ENCODE peak calls at places on chromosomes 13 and 19, in four cellular contexts. One of them, this sample, is unnamed. For H3K4me1 and H3K9me3, the result is how much of the 10 kb centered on the place peaks cover.

GRCh38 chr13:94419304-94419943 is 60.1 kb downstream of the DCT start:
- DNase-seq in neural progenitor cell: no peak
- DNase-seq in tibial artery: no peak
- DNase-seq in left lung: no peak
- DNase-seq in this sample: no peak

GRCh38 chr13:94886191-94886590 is 173.8 kb upstream of the SOX21 start:
- DNase-seq in neural progenitor cell: peak
- DNase-seq in tibial artery: no peak
- DNase-seq in left lung: no peak
- DNase-seq in this sample: no peak

GRCh38 chr13:25874907-25875306 is 176.9 kb downstream of the SHISA2 start:
- DNase-seq in neural progenitor cell: no peak
- DNase-seq in tibial artery: no peak
- DNase-seq in left lung: no peak
- DNase-seq in this sample: no peak

GRCh38 chr13:51534075-51534817 is 50.0 kb upstream of the WDFY2 start:
- DNase-seq in neural progenitor cell: no peak
- DNase-seq in tibial artery: peak
- DNase-seq in left lung: peak
- DNase-seq in this sample: peak

GRCh38 chr13:99034333-99035085 is 56.6 kb upstream of the DOCK9 start:
- DNase-seq in neural progenitor cell: no peak
- DNase-seq in tibial artery: no peak
- DNase-seq in left lung: no peak
- DNase-seq in this sample: no peak

GRCh38 chr19:10422846-10423245 is 2.5 kb downstream of the PDE4A start:
- DNase-seq in neural progenitor cell: no peak
- DNase-seq in tibial artery: no peak
- DNase-seq in left lung: no peak
- DNase-seq in this sample: no peak

GRCh38 chr13:78247362-78247761 is 328.7 kb upstream of the EDNRB start:
- DNase-seq in neural progenitor cell: no peak
- DNase-seq in tibial artery: no peak
- DNase-seq in left lung: no peak
- DNase-seq in this sample: no peak

GRCh38 chr13:98468352-98468751 is 108.6 kb downstream of the STK24 start:
- DNase-seq in neural progenitor cell: no peak
- DNase-seq in tibial artery: no peak
- DNase-seq in left lung: no peak
- DNase-seq in this sample: no peak

GRCh38 chr13:112958127-112958989 is 10.7 kb upstream of the MCF2L start:
- DNase-seq in neural progenitor cell: no peak
- DNase-seq in tibial artery: no peak
- DNase-seq in left lung: no peak
- DNase-seq in this sample: no peak

GRCh38 chr19:15251010-15251748 is 18.9 kb upstream of the EPHX3 start:
- DNase-seq in neural progenitor cell: no peak
- DNase-seq in tibial artery: peak
- DNase-seq in left lung: no peak
- DNase-seq in this sample: peak

GRCh38 chr19:6616011-6616410 is 25.1 kb upstream of the CD70 start:
- DNase-seq in neural progenitor cell: no peak
- DNase-seq in tibial artery: no peak
- DNase-seq in left lung: no peak
- DNase-seq in this sample: no peak

GRCh38 chr13:28492527-28493367 is 2.2 kb downstream of the FLT1 start:
- DNase-seq in neural progenitor cell: peak
- DNase-seq in tibial artery: no peak
- DNase-seq in left lung: no peak
- DNase-seq in this sample: no peak

GRCh38 chr19:13839193-13839937 is 37.6 kb upstream of the NANOS3 start:
- DNase-seq in neural progenitor cell: peak
- DNase-seq in tibial artery: peak
- DNase-seq in left lung: peak
- DNase-seq in this sample: peak

GRCh38 chr13:39484506-39485313 is 118.3 kb downstream of the LHFPL6 start:
- DNase-seq in neural progenitor cell: no peak
- DNase-seq in tibial artery: no peak
- DNase-seq in left lung: no peak
- DNase-seq in this sample: no peak

GRCh38 chr19:835201-835810 is 5.5 kb upstream of the PRTN3 start:
- DNase-seq in neural progenitor cell: no peak
- DNase-seq in tibial artery: no peak
- DNase-seq in left lung: peak
- DNase-seq in this sample: no peak

GRCh38 chr13:40609972-40610726 is 56.3 kb downstream of the FOXO1 start:
- DNase-seq in neural progenitor cell: no peak
- DNase-seq in tibial artery: no peak
- DNase-seq in left lung: no peak
- DNase-seq in this sample: peak

GRCh38 chr13:68816715-68817114 is 1290.9 kb upstream of the ATXN8OS start:
- DNase-seq in neural progenitor cell: no peak
- DNase-seq in tibial artery: no peak
- DNase-seq in left lung: no peak
- DNase-seq in this sample: no peak

GRCh38 chr13:32098275-32098674 is 66.7 kb downstream of the FRY start:
- DNase-seq in neural progenitor cell: no peak
- DNase-seq in tibial artery: no peak
- DNase-seq in left lung: no peak
- DNase-seq in this sample: no peak

DNA sequence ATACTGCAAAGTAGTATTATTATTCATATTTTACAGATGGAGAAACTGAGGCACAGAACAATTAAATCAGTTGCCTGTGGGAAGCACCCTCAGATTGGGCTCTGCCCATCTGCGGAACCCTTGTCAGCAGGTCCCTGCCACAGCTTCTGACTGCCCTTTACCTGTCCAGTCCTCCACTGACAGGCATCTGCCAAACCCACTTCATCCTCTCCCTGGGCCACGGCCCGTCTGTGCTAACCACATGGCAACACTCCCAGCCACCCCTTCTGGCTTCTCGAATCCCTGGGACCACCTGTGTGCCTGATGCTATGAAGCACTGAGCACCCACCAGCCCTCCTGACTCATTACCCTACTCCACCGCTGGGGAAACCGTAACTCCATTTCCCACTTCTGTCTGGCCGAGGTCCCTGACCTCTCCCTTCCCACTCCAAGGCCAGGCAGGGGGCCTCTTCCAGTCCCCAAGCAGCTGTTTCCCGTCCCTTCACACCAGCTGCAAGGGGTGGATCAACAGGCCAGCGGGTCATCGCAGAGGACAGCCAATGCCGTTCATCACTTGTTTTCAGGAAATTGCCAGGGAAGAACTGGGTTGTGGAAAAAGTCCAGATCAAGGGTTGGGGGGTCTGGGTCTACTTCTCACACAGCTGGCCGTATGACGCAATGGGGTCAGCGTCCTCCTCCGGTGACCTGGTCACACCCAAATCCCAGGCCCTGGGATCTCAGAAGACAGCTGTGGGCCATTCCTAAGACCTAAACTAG is 2.5 kb downstream of the KANK3 start:
- DNase-seq in neural progenitor cell: peak
- DNase-seq in tibial artery: no peak
- DNase-seq in left lung: no peak
- DNase-seq in this sample: peak
- TF ChIP-seq CTCF in neural progenitor cell: peak
- TF ChIP-seq CTCF in tibial artery: no peak
- TF ChIP-seq CTCF in left lung: peak
- TF ChIP-seq CTCF in this sample: no peak

GRCh38 chr19:35716735-35716984 is 1.1 kb upstream of the KMT2B start:
- DNase-seq in neural progenitor cell: peak
- DNase-seq in tibial artery: peak
- DNase-seq in left lung: no peak
- DNase-seq in this sample: no peak

GRCh38 chr19:35716985-35717664 is 678 bp upstream of the KMT2B start:
- DNase-seq in neural progenitor cell: no peak
- DNase-seq in tibial artery: peak
- DNase-seq in left lung: peak
- DNase-seq in this sample: peak

GRCh38 chr19:35715355-35715809 is 2.4 kb upstream of the KMT2B start:
- DNase-seq in neural progenitor cell: no peak
- DNase-seq in tibial artery: no peak
- DNase-seq in left lung: no peak
- DNase-seq in this sample: no peak

GRCh38 chr19:35714601-35715354 is 3.0 kb upstream of the KMT2B start:
- DNase-seq in neural progenitor cell: peak
- DNase-seq in tibial artery: no peak
- DNase-seq in left lung: no peak
- DNase-seq in this sample: no peak

GRCh38 chr19:35715981-35716734 is 1.6 kb upstream of the KMT2B start:
- DNase-seq in neural progenitor cell: peak
- DNase-seq in tibial artery: peak
- DNase-seq in left lung: peak
- DNase-seq in this sample: peak
- H3K4me1 ChIP-seq in neural progenitor cell: under half
- H3K4me1 ChIP-seq in tibial artery: under half
- H3K4me1 ChIP-seq in left lung: under half
- H3K4me1 ChIP-seq in this sample: under half

GRCh38 chr19:38844093-38844686 is 5.6 kb downstream of the HNRNPL start:
- DNase-seq in neural progenitor cell: no peak
- DNase-seq in tibial artery: no peak
- DNase-seq in left lung: no peak
- DNase-seq in this sample: peak
- H3K9me3 ChIP-seq in neural progenitor cell: under half
- H3K9me3 ChIP-seq in tibial artery: under half
- H3K9me3 ChIP-seq in left lung: under half
- H3K9me3 ChIP-seq in this sample: under half

GRCh38 chr19:52691737-52692136 is 43.1 kb downstream of the ZNF611 start:
- DNase-seq in neural progenitor cell: no peak
- DNase-seq in tibial artery: no peak
- DNase-seq in left lung: no peak
- DNase-seq in this sample: no peak
- TF ChIP-seq CTCF in neural progenitor cell: no peak
- TF ChIP-seq CTCF in tibial artery: no peak
- TF ChIP-seq CTCF in left lung: no peak
- TF ChIP-seq CTCF in this sample: no peak

DNA sequence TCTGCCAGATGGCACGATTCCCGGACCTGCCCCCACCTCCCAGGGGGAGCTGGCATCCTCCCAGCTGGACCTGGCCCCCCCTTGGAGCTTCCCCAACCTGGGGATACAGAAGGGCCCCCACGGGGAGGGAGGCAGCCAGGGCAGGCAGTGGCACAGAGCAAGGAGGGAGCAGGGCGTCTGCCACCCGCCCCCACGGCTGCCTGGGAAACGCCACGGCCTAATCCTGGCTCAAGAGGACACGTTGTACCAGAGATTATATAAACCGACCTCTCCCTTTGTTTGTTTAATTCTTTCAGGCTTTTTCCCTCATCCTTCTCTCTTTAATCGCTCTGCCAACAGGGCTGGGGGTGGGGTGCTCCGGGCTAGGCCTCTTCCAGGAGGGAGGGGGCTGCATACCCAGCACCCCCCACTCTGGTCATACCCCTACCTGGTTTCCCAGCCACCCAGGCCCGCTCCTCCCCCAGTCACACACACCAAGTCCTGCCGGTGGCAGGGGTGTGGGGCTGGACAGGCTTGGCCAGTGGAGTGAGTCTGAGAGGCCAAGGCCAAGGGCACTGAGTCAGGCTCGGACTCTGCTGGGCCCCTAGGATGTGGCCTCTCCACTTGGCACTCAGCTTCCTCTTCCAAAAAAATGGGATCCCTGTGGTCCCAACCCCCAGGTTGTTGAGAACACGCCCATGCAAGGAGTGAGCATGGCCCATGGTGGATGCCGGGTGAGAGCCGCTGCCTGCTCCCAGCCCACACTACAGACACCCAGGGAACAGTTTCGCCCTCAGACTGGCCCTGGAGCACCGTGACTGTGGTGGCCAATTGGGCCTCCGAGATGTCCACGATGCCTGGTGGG is 29.5 kb upstream of the NFIC start:
- DNase-seq in neural progenitor cell: no peak
- DNase-seq in tibial artery: peak
- DNase-seq in left lung: peak
- DNase-seq in this sample: peak
- H3K4me1 ChIP-seq in neural progenitor cell: under half
- H3K4me1 ChIP-seq in tibial artery: under half
- H3K4me1 ChIP-seq in left lung: under half
- H3K4me1 ChIP-seq in this sample: under half

GRCh38 chr19:23972161-23972560 is 57.5 kb downstream of the ZNF726 start:
- DNase-seq in neural progenitor cell: no peak
- DNase-seq in tibial artery: no peak
- DNase-seq in left lung: peak
- DNase-seq in this sample: no peak
- H3K9me3 ChIP-seq in neural progenitor cell: under half
- H3K9me3 ChIP-seq in tibial artery: under half
- H3K9me3 ChIP-seq in left lung: under half
- H3K9me3 ChIP-seq in this sample: under half

DNA sequence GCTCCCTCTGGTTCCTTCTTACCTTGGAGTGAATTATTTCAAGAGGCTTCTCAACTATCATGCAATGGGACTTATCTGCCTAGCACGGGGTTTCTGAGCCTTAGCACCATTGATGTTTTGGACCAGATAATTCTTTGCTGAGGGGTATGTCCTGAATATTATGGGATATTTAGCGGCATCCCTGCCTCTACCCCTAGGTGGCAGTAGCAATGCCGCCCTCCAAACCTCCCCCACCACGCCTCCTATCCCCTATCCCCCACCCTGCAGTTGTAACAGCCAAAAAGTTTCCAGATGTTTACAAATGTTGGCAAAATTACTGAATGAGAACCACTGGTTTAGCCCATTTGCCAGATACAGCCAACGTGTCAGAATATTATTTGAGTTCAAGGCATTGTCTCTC is 125.5 kb downstream of the POSTN start:
- DNase-seq in neural progenitor cell: no peak
- DNase-seq in tibial artery: no peak
- DNase-seq in left lung: no peak
- DNase-seq in this sample: no peak
- TF ChIP-seq CTCF in neural progenitor cell: peak
- TF ChIP-seq CTCF in tibial artery: no peak
- TF ChIP-seq CTCF in left lung: no peak
- TF ChIP-seq CTCF in this sample: no peak

DNA sequence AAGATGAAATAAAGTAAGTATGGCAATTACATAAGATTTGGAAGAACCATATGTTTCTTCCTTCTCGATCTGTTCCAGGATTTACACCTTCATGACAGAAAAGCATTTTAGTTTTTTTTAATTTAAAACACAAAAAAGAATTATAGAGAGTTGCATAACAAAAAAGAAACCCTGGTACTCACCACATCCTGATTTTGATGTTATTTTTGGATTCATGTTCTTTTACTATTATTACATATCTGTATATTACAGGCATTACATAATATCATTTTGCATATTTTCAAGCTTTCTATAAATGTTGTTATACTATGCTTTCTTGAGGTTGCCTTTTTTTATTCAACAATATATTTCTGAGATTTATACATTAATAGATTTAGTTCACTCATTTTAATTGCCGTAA is 6.7 kb upstream of the KATNAL1 start:
- DNase-seq in neural progenitor cell: no peak
- DNase-seq in tibial artery: no peak
- DNase-seq in left lung: no peak
- DNase-seq in this sample: no peak
- H3K4me1 ChIP-seq in neural progenitor cell: under half
- H3K4me1 ChIP-seq in tibial artery: under half
- H3K4me1 ChIP-seq in left lung: under half
- H3K4me1 ChIP-seq in this sample: under half

GRCh38 chr19:12187625-12188024 is 24.7 kb downstream of the ZNF136 start:
- DNase-seq in neural progenitor cell: no peak
- DNase-seq in tibial artery: no peak
- DNase-seq in left lung: no peak
- DNase-seq in this sample: no peak
- H3K9me3 ChIP-seq in neural progenitor cell: under half
- H3K9me3 ChIP-seq in tibial artery: under half
- H3K9me3 ChIP-seq in left lung: half or more
- H3K9me3 ChIP-seq in this sample: half or more

This sample was measured in psoas muscle.